ENCODE peak calls at places on chromosomes 7 and 10, in four cellular contexts. One of them, this sample, is unnamed.

GRCh38 chr10:28284126-28284525 is 18.7 kb downstream of the MPP7 start:
- DNase-seq in suprapubic skin: no peak
- DNase-seq in cardiac fibroblast: no peak
- DNase-seq in cardiac muscle cell: no peak
- DNase-seq in this sample: no peak

GRCh38 chr10:119285495-119286267 is 78.3 kb downstream of the GRK5 start:
- DNase-seq in suprapubic skin: no peak
- DNase-seq in cardiac fibroblast: no peak
- DNase-seq in cardiac muscle cell: no peak
- DNase-seq in this sample: no peak

GRCh38 chr7:5450549-5451327 is 27.1 kb upstream of the TNRC18 start:
- DNase-seq in suprapubic skin: no peak
- DNase-seq in cardiac fibroblast: peak
- DNase-seq in cardiac muscle cell: peak
- DNase-seq in this sample: no peak

GRCh38 chr10:48607356-48608278 is 2.7 kb upstream of the ARHGAP22 start:
- DNase-seq in suprapubic skin: no peak
- DNase-seq in cardiac fibroblast: peak
- DNase-seq in cardiac muscle cell: no peak
- DNase-seq in this sample: peak

GRCh38 chr10:533611-534566 is 155.6 kb downstream of the DIP2C start:
- DNase-seq in suprapubic skin: no peak
- DNase-seq in cardiac fibroblast: no peak
- DNase-seq in cardiac muscle cell: no peak
- DNase-seq in this sample: no peak

GRCh38 chr7:130970696-130971095 is 236.7 kb upstream of the KLF14 start:
- DNase-seq in suprapubic skin: no peak
- DNase-seq in cardiac fibroblast: no peak
- DNase-seq in cardiac muscle cell: peak
- DNase-seq in this sample: no peak

GRCh38 chr10:79246606-79247275 is 100.5 kb upstream of the PPIF start:
- DNase-seq in suprapubic skin: no peak
- DNase-seq in cardiac fibroblast: peak
- DNase-seq in cardiac muscle cell: peak
- DNase-seq in this sample: no peak

GRCh38 chr7:159083001-159083697 is 61.5 kb downstream of the VIPR2 start:
- DNase-seq in suprapubic skin: peak
- DNase-seq in cardiac fibroblast: no peak
- DNase-seq in cardiac muscle cell: no peak
- DNase-seq in this sample: no peak

GRCh38 chr7:66114743-66115727 is at the start of gene CRCP:
- DNase-seq in suprapubic skin: peak
- DNase-seq in cardiac fibroblast: peak
- DNase-seq in cardiac muscle cell: peak
- DNase-seq in this sample: peak

GRCh38 chr10:7968510-7968909 is 86.0 kb upstream of the GATA3 start:
- DNase-seq in suprapubic skin: no peak
- DNase-seq in cardiac fibroblast: no peak
- DNase-seq in cardiac muscle cell: no peak
- DNase-seq in this sample: no peak

DNA sequence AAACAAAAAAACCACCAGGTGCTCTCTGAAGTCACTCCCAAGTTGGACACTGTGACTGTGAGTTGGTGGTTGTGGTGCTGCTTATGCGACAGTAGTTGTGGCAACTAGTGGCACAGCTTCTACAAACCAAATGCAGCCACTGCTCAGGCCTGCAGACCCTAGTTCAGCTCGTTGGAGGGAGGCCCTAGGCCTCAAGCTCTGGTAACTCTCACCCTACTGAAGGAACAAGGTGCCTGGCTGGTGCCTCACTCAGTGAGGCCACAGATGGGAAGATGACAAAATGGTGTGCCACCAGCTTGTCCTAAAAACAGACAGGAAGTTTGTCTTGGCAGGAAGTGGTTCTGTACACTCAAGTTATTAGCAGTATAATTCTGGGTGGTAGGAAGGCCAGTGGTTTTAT is 45.3 kb upstream of the RAPGEF5 start:
- DNase-seq in suprapubic skin: no peak
- DNase-seq in cardiac fibroblast: no peak
- DNase-seq in cardiac muscle cell: no peak
- DNase-seq in this sample: no peak
- TF ChIP-seq CTCF in suprapubic skin: no peak
- TF ChIP-seq CTCF in cardiac fibroblast: no peak
- TF ChIP-seq CTCF in cardiac muscle cell: no peak
- TF ChIP-seq CTCF in this sample: no peak

GRCh38 chr7:113793171-113793570 is 125.6 kb downstream of the PPP1R3A start:
- DNase-seq in suprapubic skin: no peak
- DNase-seq in cardiac fibroblast: no peak
- DNase-seq in cardiac muscle cell: no peak
- DNase-seq in this sample: no peak
- TF ChIP-seq CTCF in suprapubic skin: no peak
- TF ChIP-seq CTCF in cardiac fibroblast: no peak
- TF ChIP-seq CTCF in cardiac muscle cell: no peak
- TF ChIP-seq CTCF in this sample: no peak

DNA sequence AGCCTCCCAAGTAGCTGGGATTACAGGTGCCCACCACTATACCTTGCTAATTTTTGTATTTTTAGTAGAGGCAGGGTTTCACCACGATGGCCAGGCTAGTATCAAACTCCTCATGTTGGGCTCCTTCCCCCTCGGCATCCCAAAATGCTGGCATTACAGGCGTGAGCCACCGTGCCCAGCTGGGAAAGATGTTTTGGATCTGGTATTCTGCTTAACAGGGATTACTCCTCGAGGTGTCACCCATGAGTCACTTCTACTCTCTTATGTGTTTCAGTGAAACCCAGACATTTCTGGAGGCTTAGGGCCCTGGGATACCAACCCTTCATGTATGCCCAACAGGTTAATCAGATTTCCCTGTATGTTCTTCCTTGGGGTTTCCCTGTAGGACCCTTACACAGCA is 11.8 kb upstream of the OPN4 start:
- DNase-seq in suprapubic skin: no peak
- DNase-seq in cardiac fibroblast: peak
- DNase-seq in cardiac muscle cell: no peak
- DNase-seq in this sample: no peak
- TF ChIP-seq CTCF in suprapubic skin: no peak
- TF ChIP-seq CTCF in cardiac fibroblast: no peak
- TF ChIP-seq CTCF in cardiac muscle cell: no peak
- TF ChIP-seq CTCF in this sample: no peak

DNA sequence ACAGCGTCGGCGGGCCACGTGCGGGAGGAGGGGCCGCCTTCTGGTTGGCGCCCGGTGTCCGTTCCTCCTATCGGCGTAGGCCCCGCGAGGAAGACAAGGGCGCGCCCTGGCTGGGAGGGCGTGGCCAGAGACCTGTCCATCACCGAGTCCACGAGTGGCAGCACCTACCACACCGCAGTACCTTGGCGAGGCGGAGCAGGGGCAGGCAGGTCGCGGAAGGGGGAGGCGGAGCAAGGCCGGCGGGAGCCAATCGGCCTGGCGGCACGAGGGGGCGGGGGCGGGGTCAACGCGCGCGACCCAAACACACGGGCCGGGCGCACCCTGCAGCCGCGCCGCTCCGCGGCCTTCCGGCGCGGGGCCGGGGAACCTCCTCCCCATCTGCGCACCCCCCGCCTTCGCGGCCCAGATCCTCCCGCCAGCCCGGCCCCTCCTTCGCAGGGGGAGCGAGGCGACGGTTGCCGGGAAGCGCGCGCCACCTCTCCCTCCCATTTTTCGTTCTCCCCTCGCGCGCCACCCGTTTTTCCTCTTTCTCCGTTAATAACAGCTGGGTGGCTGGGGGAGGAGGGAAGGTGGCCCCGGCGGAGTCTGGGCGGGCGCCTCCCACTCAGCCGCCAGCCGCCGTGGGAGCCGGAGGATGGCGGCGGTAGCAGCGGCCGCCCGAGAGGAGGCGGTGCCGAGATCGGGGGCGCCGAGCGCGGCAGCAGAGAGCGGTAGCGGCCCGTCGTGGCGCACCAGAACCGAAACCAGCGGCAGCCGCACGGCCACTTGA is at the start of gene ZNRF2:
- DNase-seq in suprapubic skin: peak
- DNase-seq in cardiac fibroblast: peak
- DNase-seq in cardiac muscle cell: peak
- DNase-seq in this sample: peak
- TF ChIP-seq CTCF in suprapubic skin: no peak
- TF ChIP-seq CTCF in cardiac fibroblast: peak
- TF ChIP-seq CTCF in cardiac muscle cell: peak
- TF ChIP-seq CTCF in this sample: peak

GRCh38 chr7:149007615-149008014 is 20.7 kb downstream of the PDIA4 start:
- DNase-seq in suprapubic skin: no peak
- DNase-seq in cardiac fibroblast: no peak
- DNase-seq in cardiac muscle cell: no peak
- DNase-seq in this sample: no peak
- TF ChIP-seq CTCF in suprapubic skin: no peak
- TF ChIP-seq CTCF in cardiac fibroblast: peak
- TF ChIP-seq CTCF in cardiac muscle cell: peak
- TF ChIP-seq CTCF in this sample: peak

DNA sequence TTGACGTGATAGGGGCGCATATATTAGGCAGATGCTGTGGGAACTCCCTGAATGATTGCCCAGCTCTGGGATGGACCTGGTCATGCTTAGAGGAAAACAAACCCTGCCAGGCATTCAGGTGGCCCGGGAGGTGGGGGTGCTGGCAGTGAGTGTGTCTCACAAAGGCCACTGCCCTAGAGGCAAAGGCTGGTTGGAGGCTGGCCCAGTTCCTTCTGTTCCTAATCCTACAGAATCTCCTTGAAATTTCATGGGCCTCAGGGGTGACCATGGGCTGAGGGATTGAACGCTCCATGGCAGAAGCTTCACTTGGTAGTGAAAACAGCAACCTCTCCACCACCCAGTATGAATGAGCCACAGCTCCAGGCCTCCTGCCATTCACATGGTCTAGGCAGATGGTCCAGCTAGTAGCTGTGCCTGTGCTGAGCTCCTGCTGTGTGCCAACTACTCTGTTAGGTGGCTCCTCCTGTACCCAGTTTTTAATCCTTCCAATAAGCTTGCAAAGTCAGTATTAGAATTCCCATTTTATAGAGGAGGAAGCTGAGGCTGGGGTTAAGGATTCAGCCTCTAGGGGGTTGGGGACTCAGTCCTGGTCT is 25.6 kb downstream of the ADRA2A start:
- DNase-seq in suprapubic skin: no peak
- DNase-seq in cardiac fibroblast: no peak
- DNase-seq in cardiac muscle cell: no peak
- DNase-seq in this sample: no peak
- TF ChIP-seq CTCF in suprapubic skin: no peak
- TF ChIP-seq CTCF in cardiac fibroblast: no peak
- TF ChIP-seq CTCF in cardiac muscle cell: no peak
- TF ChIP-seq CTCF in this sample: no peak

GRCh38 chr10:73900068-73900467 is 10.9 kb upstream of the PLAU start:
- DNase-seq in suprapubic skin: no peak
- DNase-seq in cardiac fibroblast: no peak
- DNase-seq in cardiac muscle cell: no peak
- DNase-seq in this sample: no peak
- TF ChIP-seq CTCF in suprapubic skin: no peak
- TF ChIP-seq CTCF in cardiac fibroblast: no peak
- TF ChIP-seq CTCF in cardiac muscle cell: no peak
- TF ChIP-seq CTCF in this sample: no peak

This sample was measured in type B pancreatic cell.